ENCODE peak calls at places on chromosomes 11 and 22, in six cellular contexts. D is activated T-cell treated with anti-CD3 and anti-CD28 coated beads, Interleukin-2, amount 50 U/mL, for 4 hours; A is activated effector memory CD4-positive, alpha-beta T cell treated with Interleukin-2 at 50 U/mL for 16 hours; V is GM13977; S is cardiac muscle cell; T is colonic mucosa. M is an unnamed sample.

GRCh38 chr11:120225372-120225909 is 14.5 kb upstream of the POU2F3 start:
- DNase-seq in D (no peak), A (no peak), V (no peak), S (no peak), T (no peak), M (no peak)

GRCh38 chr22:35443338-35443737 is 43.4 kb downstream of the MCM5 start:
- DNase-seq in D (no peak), A (no peak), V (no peak), S (no peak), T (no peak), M (no peak)

GRCh38 chr22:20566420-20567260 is 59.2 kb downstream of the MED15 start:
- DNase-seq in D (peak), A (peak), V (no peak), S (no peak), T (no peak), M (no peak)

GRCh38 chr11:117562111-117562510 is 234.5 kb downstream of the CEP164 start:
- DNase-seq in D (no peak), A (no peak), V (no peak), S (no peak), T (no peak), M (no peak)

GRCh38 chr11:112795142-112795815 is 165.9 kb upstream of the NCAM1 start:
- DNase-seq in D (no peak), A (no peak), V (peak), S (no peak), T (peak), M (no peak)

GRCh38 chr11:106464728-106465127 is 387.3 kb downstream of the AASDHPPT start:
- DNase-seq in D (no peak), A (no peak), V (no peak), S (no peak), T (no peak), M (no peak)

GRCh38 chr11:112563808-112564207 is 303.1 kb upstream of the PLET1 start:
- DNase-seq in D (no peak), A (no peak), V (no peak), S (no peak), T (no peak), M (no peak)

GRCh38 chr22:19605508-19606331 is 81.5 kb upstream of the CLDN5 start:
- DNase-seq in D (no peak), A (no peak), V (no peak), S (no peak), T (no peak), M (no peak)

GRCh38 chr22:37290737-37291136 is 8.4 kb downstream of the CYTH4 start:
- DNase-seq in D (no peak), A (no peak), V (no peak), S (no peak), T (no peak), M (no peak)